ENCODE peak calls at places on chromosomes 12 and 14, in seven cellular contexts. A, E, X, R, T, K and C are unnamed samples.

GRCh38 chr14:47332939-47333338 is 342.5 kb downstream of the MDGA2 start:
- DNase-seq in X (no peak), R (no peak), A (no peak), T (no peak), K (no peak), E (no peak), C (no peak)

GRCh38 chr12:27610380-27610779 is 85.9 kb upstream of the REP15 start:
- DNase-seq in E (no peak), K (no peak), R (no peak), X (peak; percentile 76), T (no peak), A (no peak), C (no peak)

GRCh38 chr14:38948171-38948570 is 154.9 kb downstream of the SEC23A start:
- DNase-seq in E (no peak), K (no peak), X (peak; percentile 91), R (no peak), A (peak; percentile 25), T (no peak), C (no peak)

GRCh38 chr12:3333991-3334391 is 157.0 kb upstream of the PRMT8 start:
- DNase-seq in A (no peak), T (no peak), K (no peak), R (no peak), X (no peak), E (no peak), C (peak; percentile 62)

GRCh38 chr12:109065154-109065852 is 12.9 kb downstream of the USP30 start:
- DNase-seq in K (no peak), T (no peak), A (no peak), R (no peak), X (no peak), E (no peak), C (no peak)

GRCh38 chr12:85007836-85008235 is 28.2 kb downstream of the TSPAN19 start:
- DNase-seq in X (no peak), E (no peak), T (no peak), K (no peak), A (no peak), R (no peak), C (no peak)

GRCh38 chr12:43147893-43148292 is 404.1 kb downstream of the ADAMTS20 start:
- DNase-seq in R (peak; percentile 9), X (peak; percentile 11), K (no peak), A (no peak), T (no peak), E (no peak), C (no peak)

GRCh38 chr12:52903285-52903854 is 1.5 kb downstream of the KRT8 start:
- DNase-seq in K (no peak), A (no peak), T (peak; percentile 94), X (peak; percentile 75), R (peak; percentile 87), E (peak; percentile 71), C (peak; percentile 88)

GRCh38 chr14:31362746-31363145 is 57.6 kb downstream of the HEATR5A start:
- DNase-seq in X (no peak), E (no peak), A (no peak), R (no peak), K (no peak), T (no peak), C (no peak)

GRCh38 chr12:111558107-111558376 is 41.1 kb downstream of the ATXN2 start:
- DNase-seq in R (no peak), T (no peak), K (no peak), X (peak; percentile 45), A (no peak), E (no peak), C (no peak)

GRCh38 chr12:70619471-70620152 is 17.6 kb downstream of the PTPRB start:
- DNase-seq in X (peak; percentile 83), R (no peak), K (no peak), A (no peak), E (no peak), T (no peak), C (no peak)

GRCh38 chr14:35332517-35333346 is 40.5 kb downstream of the PSMA6 start:
- DNase-seq in R (no peak), A (no peak), K (no peak), E (no peak), X (no peak), T (no peak), C (no peak)

GRCh38 chr12:111827916-111828315 is 14.1 kb upstream of the MAPKAPK5 start:
- DNase-seq in K (no peak), T (no peak), R (no peak), A (no peak), X (no peak), E (no peak), C (no peak)

GRCh38 chr14:61076531-61076930 is 95.5 kb downstream of the SLC38A6 start:
- DNase-seq in X (peak; percentile 65), A (no peak), E (no peak), R (no peak), K (no peak), T (no peak), C (no peak)

GRCh38 chr12:120252071-120252906 is 13.2 kb downstream of the PXN start:
- DNase-seq in E (no peak), X (no peak), K (no peak), R (no peak), A (no peak), T (no peak), C (no peak)

GRCh38 chr14:101559250-101559623 is 2.1 kb upstream of the DIO3 start:
- DNase-seq in K (no peak), A (no peak), X (no peak), E (no peak), R (no peak), T (no peak), C (no peak)

GRCh38 chr12:18864900-18865561 is 127.1 kb downstream of the CAPZA3 start:
- DNase-seq in T (no peak), A (peak; percentile 79), K (no peak), E (no peak), R (no peak), X (peak; percentile 63), C (no peak)

GRCh38 chr14:91021991-91022621 is 38.3 kb downstream of the RPS6KA5 start:
- DNase-seq in E (no peak), X (no peak), R (no peak), T (no peak), K (no peak), A (no peak), C (no peak)

GRCh38 chr14:54848910-54849309 is 53.7 kb downstream of the GCH1 start:
- DNase-seq in K (no peak), E (no peak), X (no peak), T (no peak), A (no peak), R (no peak), C (no peak)

GRCh38 chr12:121580959-121581680 is at the start of gene KDM2B:
- DNase-seq in R (peak; percentile 11), E (peak; percentile 39), A (no peak), X (peak; percentile 50), T (peak; percentile 68), K (no peak), C (no peak)